ENCODE peak calls at places on chromosomes 1 and 21, in six cellular contexts. Y is CD8-positive, alpha-beta T cell; W is cardiac muscle cell; N is GM23338; Q is RWPE2; O is Caco-2. A is an unnamed sample.

GRCh38 chr1:46487818-46488218 is 1.8 kb upstream of the DMBX1 start:
- DNase-seq in O (no peak), N (peak; percentile 83), Y (no peak), W (peak; percentile 42), Q (no peak), A (no peak)

GRCh38 chr1:31154632-31155215 is 85.0 kb downstream of the NKAIN1 start:
- DNase-seq in Y (peak; percentile 22), W (peak; percentile 92), Q (peak; percentile 93), N (peak; percentile 94), O (peak; percentile 96), A (peak; percentile 75)

GRCh38 chr21:28776251-28776650 is 216.4 kb downstream of the LTN1 start:
- DNase-seq in W (no peak), O (no peak), Y (no peak), Q (no peak), N (no peak), A (no peak)

GRCh38 chr1:61842863-61843514 is 100.7 kb downstream of the PATJ start:
- DNase-seq in W (no peak), Q (no peak), N (peak; percentile 51), O (no peak), Y (no peak), A (peak; percentile 32)

GRCh38 chr1:110547017-110547416 is 28.0 kb upstream of the KCNA10 start:
- DNase-seq in Y (no peak), W (no peak), O (no peak), N (no peak), Q (no peak), A (no peak)

GRCh38 chr1:235998812-235999211 is 66.1 kb downstream of the NID1 start:
- DNase-seq in Q (no peak), O (no peak), N (no peak), W (no peak), Y (peak; percentile 6), A (no peak)

GRCh38 chr1:220409751-220410370 is 118.1 kb upstream of the MARK1 start:
- DNase-seq in O (no peak), W (no peak), N (peak; percentile 18), Y (no peak), Q (no peak), A (no peak)

GRCh38 chr1:71106658-71107322 is 26.0 kb upstream of the ZRANB2 start:
- DNase-seq in W (no peak), N (no peak), O (no peak), Q (no peak), Y (no peak), A (no peak)

GRCh38 chr1:204442376-204443259 is 31.0 kb upstream of the PPP1R15B start:
- DNase-seq in Y (no peak), N (no peak), W (no peak), Q (no peak), O (no peak), A (peak; percentile 70)

GRCh38 chr1:168135982-168136708 is 585 bp downstream of the GPR161 start:
- DNase-seq in O (peak; percentile 82), Y (no peak), W (peak; percentile 40), N (peak; percentile 56), Q (no peak), A (peak; percentile 21)

GRCh38 chr1:5481889-5482288 is 510.3 kb downstream of the NPHP4 start:
- DNase-seq in Q (no peak), O (no peak), W (peak; percentile 4), Y (no peak), N (no peak), A (no peak)

GRCh38 chr1:26782521-26783212 is 5.1 kb upstream of the PIGV start:
- DNase-seq in W (no peak), Y (no peak), Q (no peak), O (no peak), N (no peak), A (no peak)
- H3K36me3 ChIP-seq in W (peaks cover 34% of the 10 kb centered on the region), Y (peaks cover 28% of the 10 kb centered on the region), Q (peaks cover 56% of the 10 kb centered on the region), O (peaks cover 1% of the 10 kb centered on the region), N (peaks cover 16% of the 10 kb centered on the region), A (peaks cover 4% of the 10 kb centered on the region)

DNA sequence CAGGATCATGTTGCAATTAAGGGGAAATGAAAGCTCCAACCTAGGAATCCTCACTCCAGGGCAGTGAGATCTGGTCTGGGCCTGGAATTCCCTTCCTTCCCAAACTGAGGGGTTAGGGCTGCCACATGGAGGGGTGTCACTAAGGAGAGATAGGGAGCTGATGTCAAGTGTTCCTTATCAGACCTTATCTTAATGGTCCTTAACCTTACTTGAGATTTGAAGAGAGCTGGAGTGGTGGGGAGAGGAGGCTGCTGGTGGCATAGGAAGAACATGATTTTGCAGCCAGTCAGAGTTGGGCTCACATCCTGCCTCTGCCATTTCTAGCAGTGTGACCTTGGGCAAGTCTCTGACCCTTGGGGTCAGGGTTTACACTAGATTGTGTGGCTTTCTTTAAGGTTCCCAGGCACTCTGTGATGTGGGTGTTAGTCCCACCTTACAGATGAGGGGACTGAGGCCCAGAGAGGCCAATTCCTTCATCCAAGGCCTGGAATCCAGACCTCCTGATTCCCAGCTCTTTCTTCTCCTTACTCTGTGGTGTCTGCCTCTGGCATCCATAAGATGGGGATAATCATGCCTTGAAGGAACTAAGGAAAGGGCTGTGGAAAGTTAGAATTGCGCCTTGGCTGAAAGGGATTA is 56.3 kb upstream of the SYNC start:
- DNase-seq in Q (no peak), W (peak; percentile 76), N (no peak), O (peak; percentile 50), Y (no peak), A (no peak)
- H3K4me1 ChIP-seq in Q (peaks cover 65% of the 10 kb centered on the region), W (peaks cover 38% of the 10 kb centered on the region), N (peaks cover 71% of the 10 kb centered on the region), O (peaks cover 62% of the 10 kb centered on the region), Y (peaks cover 11% of the 10 kb centered on the region), A (peaks cover 37% of the 10 kb centered on the region)

DNA sequence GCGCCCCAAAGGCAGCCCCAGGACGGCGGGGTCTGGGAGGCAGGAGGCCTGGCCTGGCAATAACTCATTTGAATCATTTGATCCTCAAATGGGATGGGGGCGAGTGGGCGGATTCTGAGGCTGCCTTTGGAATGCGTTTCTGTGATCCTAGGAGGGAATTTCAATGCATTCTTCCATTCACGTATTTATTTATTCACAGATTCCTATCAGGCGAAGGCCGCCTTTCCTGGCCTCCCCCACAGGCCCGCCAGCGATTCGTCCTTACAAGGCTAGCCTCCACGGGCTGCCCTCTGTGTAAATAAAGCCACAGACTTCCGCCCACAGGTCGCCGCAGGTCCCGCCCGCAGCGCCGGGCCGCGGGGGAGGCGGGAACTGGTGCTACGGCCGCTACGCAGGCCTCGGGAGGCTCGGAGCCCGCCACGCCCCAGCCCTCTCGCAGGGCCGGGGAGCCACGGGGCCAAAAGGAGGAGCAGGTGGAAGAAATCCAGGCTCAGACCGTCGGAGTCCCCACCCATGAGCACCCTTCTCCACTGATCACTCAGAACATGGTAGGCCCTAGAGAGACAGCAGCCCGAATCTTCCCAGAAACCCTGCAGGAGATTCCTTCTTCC is 31.3 kb upstream of the JUN start:
- DNase-seq in Q (peak; percentile 91), N (peak; percentile 89), O (peak; percentile 87), W (no peak), Y (peak; percentile 25), A (peak; percentile 83)
- H3K4me3 ChIP-seq in Q (peak overlapping the region; percentile 24), N (peak overlapping the region; percentile 55), O (peak overlapping the region; percentile 55), W (peak overlapping the region; percentile 25), Y (peak overlapping the region; percentile 92), A (peak overlapping the region; percentile 70)

GRCh38 chr1:32220746-32221580 is 1.2 kb downstream of the TMEM234 start:
- DNase-seq in O (no peak), W (no peak), Q (no peak), N (no peak), Y (no peak), A (no peak)
- H3K36me3 ChIP-seq in O (no peaks in the 10 kb centered on the region), W (peaks cover 17% of the 10 kb centered on the region), Q (peaks cover 58% of the 10 kb centered on the region), N (peaks cover 21% of the 10 kb centered on the region), Y (peaks cover 24% of the 10 kb centered on the region), A (no peaks in the 10 kb centered on the region)

GRCh38 chr1:156103521-156103947 is 11.0 kb upstream of the LMNA start:
- DNase-seq in Q (no peak), W (no peak), O (no peak), N (no peak), Y (no peak), A (no peak)
- H3K4me1 ChIP-seq in Q (peaks cover 45% of the 10 kb centered on the region), W (peaks cover 45% of the 10 kb centered on the region), O (peaks cover 42% of the 10 kb centered on the region), N (peaks cover 34% of the 10 kb centered on the region), Y (peaks cover 28% of the 10 kb centered on the region), A (peaks cover 56% of the 10 kb centered on the region)

DNA sequence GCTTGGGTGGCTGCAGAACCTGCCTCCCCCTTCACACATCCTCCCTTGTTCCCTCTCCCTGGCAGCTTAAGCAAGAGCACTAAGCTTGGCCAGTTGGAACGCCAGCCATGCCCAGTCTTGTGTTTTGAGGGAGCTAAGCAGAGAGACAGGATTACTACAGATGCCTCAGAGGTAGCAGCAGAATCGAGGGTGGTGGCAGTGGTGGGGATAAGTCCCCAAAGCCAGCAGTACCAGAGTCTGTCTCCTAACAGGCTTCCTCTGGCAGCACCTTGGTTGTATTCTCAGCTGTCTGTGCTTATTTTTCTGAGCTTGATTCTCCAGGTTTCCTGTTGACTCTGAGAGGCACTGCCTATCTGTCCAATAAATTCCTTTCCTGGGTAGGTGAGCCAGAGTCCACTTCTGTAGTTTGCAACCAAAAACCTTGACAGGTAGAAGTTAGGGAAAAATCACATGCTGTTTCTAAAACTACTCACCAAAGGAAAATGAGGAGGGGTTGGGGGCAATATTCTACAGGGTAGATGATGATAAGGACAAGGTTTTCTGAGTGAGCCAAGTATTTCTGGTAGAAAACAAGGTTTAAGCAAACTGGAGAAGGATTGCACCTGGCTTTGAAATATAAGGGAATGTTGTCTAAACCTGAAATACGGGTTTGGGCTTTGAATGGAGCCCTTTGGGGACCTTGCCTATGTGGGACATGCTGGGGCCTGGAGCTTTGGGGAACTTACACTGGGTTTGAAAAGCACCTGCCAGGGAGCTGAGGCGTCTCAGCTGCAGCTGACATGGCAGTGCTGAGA is 100.8 kb downstream of the PBX1 start:
- DNase-seq in W (no peak), N (peak; percentile 94), O (peak; percentile 88), Y (no peak), Q (no peak), A (no peak)
- H3K4me3 ChIP-seq in W (no peak overlapping the region), N (peak overlapping the region; percentile 3), O (peak overlapping the region; percentile 13), Y (no peak overlapping the region), Q (no peak overlapping the region), A (no peak overlapping the region)